ENCODE peak calls at places on chromosomes 12 and 14, in four cellular contexts. J is HepG2, G is H1, Q is GM12878. O is an unnamed sample.

GRCh38 chr12:39393179-39393578 is 49.7 kb downstream of the KIF21A start:
- DNase-seq in Q (no peak), G (no peak), J (no peak), O (no peak)

GRCh38 chr12:93740721-93741120 is 63.5 kb downstream of the CRADD start:
- DNase-seq in J (no peak), G (no peak), Q (no peak), O (no peak)

GRCh38 chr14:23894687-23895419 is 58.7 kb upstream of the DHRS4 start:
- DNase-seq in Q (no peak), J (no peak), G (no peak), O (no peak)

GRCh38 chr12:132566551-132567131 is 43.7 kb downstream of the LRCOL1 start:
- DNase-seq in G (no peak), J (no peak), Q (no peak), O (no peak)

GRCh38 chr12:127767631-127768030 is 499.3 kb upstream of the TMEM132C start:
- DNase-seq in Q (no peak), G (no peak), J (no peak), O (no peak)

GRCh38 chr12:75259170-75259569 is 49.5 kb upstream of the KCNC2 start:
- DNase-seq in G (no peak), Q (no peak), J (no peak), O (peak; percentile 43)

GRCh38 chr14:58280954-58281787 is 17.2 kb upstream of the ARID4A start:
- DNase-seq in Q (peak; percentile 27), G (no peak), J (no peak), O (no peak)

GRCh38 chr12:124548854-124549378 is 18.5 kb downstream of the NCOR2 start:
- DNase-seq in Q (no peak), G (no peak), J (no peak), O (no peak)

GRCh38 chr12:28708918-28709371 is 440.1 kb upstream of the FAR2 start:
- DNase-seq in G (no peak), Q (no peak), J (no peak), O (no peak)

GRCh38 chr14:90678846-90679362 is 137.3 kb downstream of the TTC7B start:
- DNase-seq in G (no peak), Q (no peak), J (no peak), O (no peak)

GRCh38 chr12:2319136-2319535 is 266.3 kb downstream of the CACNA1C start:
- DNase-seq in Q (no peak), J (no peak), G (no peak), O (no peak)

GRCh38 chr14:72847721-72848120 is 46.2 kb downstream of the DPF3 start:
- DNase-seq in J (no peak), G (no peak), Q (no peak), O (no peak)

GRCh38 chr12:71371132-71371531 is 68.5 kb upstream of the LGR5 start:
- DNase-seq in Q (no peak), J (peak; percentile 16), G (no peak), O (no peak)

GRCh38 chr14:24071144-24071697 is at the start of gene CPNE6:
- DNase-seq in G (no peak), Q (no peak), J (no peak), O (no peak)

GRCh38 chr12:113056631-113057488 is at the start of gene DTX1:
- DNase-seq in Q (no peak), J (no peak), G (no peak), O (peak; percentile 13)

GRCh38 chr14:26281280-26281998 is 316.4 kb downstream of the NOVA1 start:
- DNase-seq in Q (no peak), J (peak; percentile 66), G (no peak), O (no peak)

GRCh38 chr12:12003609-12004008 is 67.1 kb upstream of the BCL2L14 start:
- DNase-seq in Q (no peak), J (no peak), G (no peak), O (no peak)

GRCh38 chr12:12172106-12172511 is 94.7 kb downstream of the LRP6 start:
- DNase-seq in G (no peak), J (no peak), Q (peak; percentile 90), O (no peak)

GRCh38 chr12:110995615-110996014 is 75.2 kb upstream of the MYL2 start:
- DNase-seq in G (no peak), J (no peak), Q (no peak), O (no peak)

GRCh38 chr12:121579981-121580868 is 598 bp downstream of the KDM2B start:
- DNase-seq in G (peak; percentile 83), J (peak; percentile 34), Q (no peak), O (no peak)

GRCh38 chr12:5665615-5666014 is 233.7 kb downstream of the NTF3 start:
- DNase-seq in Q (no peak), J (no peak), G (no peak), O (no peak)

GRCh38 chr14:99120147-99121026 is 151.6 kb downstream of the BCL11B start:
- DNase-seq in G (peak; percentile 40), J (no peak), Q (no peak), O (no peak)

GRCh38 chr12:47755655-47756562 is 2.8 kb downstream of the RAPGEF3 start:
- DNase-seq in Q (peak; percentile 75), J (no peak), G (no peak), O (no peak)

GRCh38 chr12:3295648-3296408 is 195.2 kb upstream of the PRMT8 start:
- DNase-seq in J (no peak), G (no peak), Q (no peak), O (no peak)

GRCh38 chr12:79514730-79515525 is 175.8 kb downstream of the PAWR start:
- DNase-seq in Q (no peak), J (no peak), G (no peak), O (no peak)

GRCh38 chr14:74524076-74524812 is 30.7 kb downstream of the ISCA2 start:
- DNase-seq in J (no peak), G (no peak), Q (no peak), O (no peak)

GRCh38 chr12:124508323-124509096 is 58.9 kb downstream of the NCOR2 start:
- DNase-seq in J (no peak), Q (no peak), G (no peak), O (no peak)

GRCh38 chr14:101843665-101844064 is 82.2 kb downstream of the PPP2R5C start:
- DNase-seq in G (no peak), J (no peak), Q (peak; percentile 69), O (no peak)

GRCh38 chr12:97875064-97875463 is 412.5 kb downstream of the RMST start:
- DNase-seq in J (no peak), G (no peak), Q (no peak), O (no peak)

GRCh38 chr14:90695997-90696681 is 120.1 kb downstream of the TTC7B start:
- DNase-seq in Q (no peak), G (no peak), J (no peak), O (no peak)

GRCh38 chr14:20630340-20631022 is 11.0 kb downstream of the OR6S1 start:
- DNase-seq in G (peak; percentile 89), Q (no peak), J (peak; percentile 81), O (no peak)

GRCh38 chr12:50934371-50934851 is 17.9 kb upstream of the HIGD1C start:
- DNase-seq in Q (no peak), J (no peak), G (no peak), O (no peak)

GRCh38 chr14:52328286-52328685 is 14.2 kb downstream of the PTGER2 start:
- DNase-seq in Q (no peak), J (no peak), G (no peak), O (no peak)
- TF ChIP-seq YY1 in Q (no peak), J (no peak), G (no peak), O (no peak)

DNA sequence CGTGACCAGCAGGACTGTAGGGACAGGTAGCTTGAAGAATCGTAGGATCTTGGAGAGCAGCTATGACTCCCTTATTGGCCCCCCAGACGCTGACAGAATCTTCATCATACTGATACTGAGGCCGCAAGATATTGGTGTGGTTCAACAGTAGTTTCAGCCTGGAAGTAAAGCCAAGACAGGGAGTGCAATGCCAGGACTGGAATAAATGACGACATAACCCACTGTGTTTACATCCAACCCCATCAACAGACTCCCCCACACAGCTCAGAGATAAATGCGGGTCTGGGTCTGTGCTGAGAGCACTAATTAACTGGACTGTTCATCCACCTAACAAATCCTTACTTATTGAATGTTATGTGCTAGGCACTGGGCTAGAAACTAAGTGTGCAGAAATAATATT is 16.6 kb downstream of the NOXRED1 start:
- DNase-seq in Q (no peak), J (no peak), G (no peak), O (no peak)
- TF ChIP-seq SUZ12 in Q (no peak), J (no peak), G (no peak), O (no peak)

GRCh38 chr14:60621386-60621785 is 27.9 kb downstream of the SIX1 start:
- DNase-seq in Q (no peak), J (no peak), G (no peak), O (no peak)

GRCh38 chr14:60618200-60618599 is 31.1 kb downstream of the SIX1 start:
- DNase-seq in Q (no peak), G (no peak), J (peak; percentile 3), O (no peak)

GRCh38 chr14:60622210-60622919 is 26.9 kb downstream of the SIX1 start:
- DNase-seq in Q (no peak), J (no peak), G (no peak), O (no peak)

GRCh38 chr14:60616326-60617044 is 32.8 kb downstream of the SIX1 start:
- DNase-seq in J (peak; percentile 7), Q (no peak), G (no peak), O (no peak)
- H3K9ac ChIP-seq in J (no peak overlapping the region), Q (no peak overlapping the region), G (no peak overlapping the region), O (no peak overlapping the region)

GRCh38 chr12:106093246-106093645 is 45.5 kb downstream of the NUAK1 start:
- DNase-seq in G (no peak), Q (no peak), J (no peak), O (no peak)
- TF ChIP-seq YY1 in G (no peak), Q (no peak), J (no peak), O (no peak)

GRCh38 chr14:94751956-94752355 is 18.0 kb downstream of the GSC start:
- DNase-seq in J (no peak), G (no peak), Q (no peak), O (no peak)
- TF ChIP-seq SUZ12 in J (no peak), G (no peak), Q (no peak), O (no peak)

O was measured in NT2/D1.